ENCODE peak calls at places on chromosome 2, in nine cellular contexts. Q is kidney, X is adipocyte, D is heart right ventricle, J is esophagus muscularis mucosa, P is tibial artery, T is right cardiac atrium, L is OCI-LY7, F is small intestine. R is an unnamed sample.

GRCh38 chr2:16508061-16508851 is 157.4 kb downstream of the CYRIA start:
- DNase-seq in F (peak; percentile 47), P (no peak), Q (peak; percentile 78), J (no peak), T (peak; percentile 67), D (peak; percentile 52), X (no peak), L (no peak), R (no peak)

GRCh38 chr2:201021914-201022313 is 49.6 kb downstream of the HYCC2 start:
- DNase-seq in X (no peak), T (no peak), F (peak; percentile 48), J (no peak), P (no peak), D (no peak), L (no peak), Q (no peak), R (no peak)

GRCh38 chr2:216008387-216008786 is 5.0 kb downstream of the MREG start:
- DNase-seq in X (no peak), T (no peak), L (no peak), Q (no peak), D (no peak), P (no peak), F (no peak), J (no peak), R (no peak)

GRCh38 chr2:239405071-239405470 is 4.3 kb upstream of the HDAC4 start:
- DNase-seq in J (no peak), F (no peak), D (no peak), T (no peak), Q (no peak), X (no peak), L (no peak), P (no peak), R (no peak)

GRCh38 chr2:223076573-223076972 is 24.6 kb downstream of the KCNE4 start:
- DNase-seq in L (no peak), D (no peak), F (no peak), J (peak; percentile 68), T (no peak), P (no peak), Q (no peak), X (no peak), R (no peak)

GRCh38 chr2:120879401-120880295 is 144.0 kb downstream of the GLI2 start:
- DNase-seq in T (no peak), X (no peak), D (no peak), Q (no peak), P (peak; percentile 59), F (no peak), J (no peak), L (no peak), R (no peak)

GRCh38 chr2:188416367-188416766 is 124.7 kb downstream of the GULP1 start:
- DNase-seq in P (no peak), L (no peak), D (no peak), F (no peak), J (no peak), Q (no peak), T (no peak), X (no peak), R (no peak)

GRCh38 chr2:23901966-23902942 is 24.7 kb downstream of the ATAD2B start:
- DNase-seq in D (no peak), T (no peak), Q (no peak), J (no peak), F (no peak), X (peak; percentile 57), P (no peak), L (no peak), R (no peak)

GRCh38 chr2:176490061-176490861 is 221.0 kb downstream of the MTX2 start:
- DNase-seq in Q (peak; percentile 84), T (peak; percentile 87), X (no peak), D (peak; percentile 69), F (no peak), L (no peak), J (no peak), P (no peak), R (peak; percentile 54)

GRCh38 chr2:111167238-111168162 is 46.8 kb downstream of the BCL2L11 start:
- DNase-seq in X (no peak), L (peak; percentile 46), P (no peak), D (no peak), J (no peak), F (no peak), Q (no peak), T (no peak), R (no peak)

GRCh38 chr2:112712903-112713584 is 7.8 kb upstream of the NT5DC4 start:
- DNase-seq in F (no peak), D (no peak), J (no peak), X (peak; percentile 25), P (no peak), Q (no peak), L (no peak), T (no peak), R (no peak)

GRCh38 chr2:53095664-53096063 is 671.9 kb upstream of the CHAC2 start:
- DNase-seq in J (no peak), X (no peak), F (no peak), Q (no peak), L (no peak), D (no peak), T (no peak), P (no peak), R (no peak)

GRCh38 chr2:235850771-235851551 is 317.2 kb downstream of the GBX2 start:
- DNase-seq in J (no peak), D (no peak), L (no peak), Q (no peak), T (no peak), X (no peak), F (no peak), P (no peak), R (no peak)

GRCh38 chr2:235854276-235854675 is 313.9 kb downstream of the GBX2 start:
- DNase-seq in F (no peak), D (no peak), T (no peak), L (no peak), P (no peak), X (no peak), Q (no peak), J (no peak), R (no peak)

GRCh38 chr2:235850289-235850688 is 317.9 kb downstream of the GBX2 start:
- DNase-seq in L (no peak), P (no peak), D (no peak), T (no peak), J (no peak), X (no peak), Q (no peak), F (no peak), R (no peak)

GRCh38 chr2:235852528-235852920 is 315.7 kb downstream of the GBX2 start:
- DNase-seq in L (no peak), Q (no peak), P (no peak), J (no peak), D (no peak), X (no peak), T (no peak), F (no peak), R (no peak)

DNA sequence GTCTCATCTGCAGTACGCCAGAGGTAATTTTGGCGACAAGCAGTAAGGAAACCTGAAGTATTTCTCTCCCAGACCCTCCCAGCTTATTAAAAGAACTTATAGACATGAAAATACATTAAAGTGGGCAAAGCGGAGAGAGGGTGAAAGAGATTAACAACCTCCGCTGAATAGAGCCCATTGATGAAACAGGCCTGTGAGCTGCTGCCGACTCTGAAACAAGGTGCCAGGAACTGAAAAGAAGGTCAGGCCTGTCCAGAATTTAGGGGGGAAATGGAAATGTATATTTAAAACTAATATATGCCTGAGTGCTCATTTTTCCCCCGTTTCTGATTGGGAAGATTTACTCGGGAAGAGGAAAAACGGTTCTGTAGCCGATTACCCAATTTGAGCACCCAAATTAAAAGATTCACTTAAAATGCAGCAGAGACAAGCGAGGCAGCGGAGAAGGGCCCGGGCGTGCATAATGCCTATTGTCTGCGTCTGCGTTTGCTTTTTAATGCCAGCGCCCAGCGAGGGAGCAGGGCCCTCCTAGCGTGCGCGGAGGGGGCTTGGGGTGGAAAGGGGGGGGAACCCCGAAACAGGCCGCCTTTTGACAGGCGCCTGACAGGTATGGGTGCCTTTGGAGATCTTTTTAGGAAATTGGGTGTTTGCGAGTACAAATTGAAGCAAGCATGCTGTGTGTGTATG is 316.2 kb downstream of the GBX2 start:
- DNase-seq in L (no peak), J (no peak), X (no peak), Q (no peak), T (no peak), F (no peak), P (no peak), D (no peak), R (no peak)
- H3K4me1 ChIP-seq in L (no peaks in the 10 kb centered on the region), J (peaks cover 3% of the 10 kb centered on the region), X (no peaks in the 10 kb centered on the region), Q (no peaks in the 10 kb centered on the region), T (no peaks in the 10 kb centered on the region), F (no peaks in the 10 kb centered on the region), P (no peaks in the 10 kb centered on the region), D (no peaks in the 10 kb centered on the region), R (no peaks in the 10 kb centered on the region)

DNA sequence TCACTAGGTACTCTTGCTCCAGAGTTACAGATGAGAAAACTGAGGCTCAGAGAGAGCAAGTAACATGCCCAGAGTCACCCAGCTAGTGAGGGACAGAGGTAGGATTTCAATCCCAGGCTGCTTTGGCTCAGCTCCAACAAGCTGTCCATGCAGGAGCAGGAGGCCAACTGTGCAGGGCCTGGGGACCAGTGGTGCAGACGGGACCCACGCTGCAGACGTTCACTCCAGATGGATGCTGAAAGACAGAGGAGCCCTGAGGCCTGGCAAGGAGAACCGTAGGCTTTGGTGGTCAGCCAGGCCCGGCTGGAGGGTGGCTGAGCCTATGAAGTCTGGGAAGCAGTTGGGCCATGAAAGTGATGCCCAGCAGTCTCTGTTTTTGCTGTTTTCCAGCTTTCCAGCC is 102.6 kb downstream of the MCFD2 start:
- DNase-seq in P (peak; percentile 85), Q (peak; percentile 83), F (no peak), X (peak; percentile 44), D (peak; percentile 75), L (no peak), J (peak; percentile 92), T (peak; percentile 94), R (peak; percentile 73)
- H3K4me1 ChIP-seq in P (peaks cover 66% of the 10 kb centered on the region), Q (peaks cover 12% of the 10 kb centered on the region), F (no peaks in the 10 kb centered on the region), X (peaks cover 50% of the 10 kb centered on the region), D (peaks cover 55% of the 10 kb centered on the region), L (no peaks in the 10 kb centered on the region), J (peaks cover 72% of the 10 kb centered on the region), T (peaks cover 47% of the 10 kb centered on the region), R (peaks cover 33% of the 10 kb centered on the region)

DNA sequence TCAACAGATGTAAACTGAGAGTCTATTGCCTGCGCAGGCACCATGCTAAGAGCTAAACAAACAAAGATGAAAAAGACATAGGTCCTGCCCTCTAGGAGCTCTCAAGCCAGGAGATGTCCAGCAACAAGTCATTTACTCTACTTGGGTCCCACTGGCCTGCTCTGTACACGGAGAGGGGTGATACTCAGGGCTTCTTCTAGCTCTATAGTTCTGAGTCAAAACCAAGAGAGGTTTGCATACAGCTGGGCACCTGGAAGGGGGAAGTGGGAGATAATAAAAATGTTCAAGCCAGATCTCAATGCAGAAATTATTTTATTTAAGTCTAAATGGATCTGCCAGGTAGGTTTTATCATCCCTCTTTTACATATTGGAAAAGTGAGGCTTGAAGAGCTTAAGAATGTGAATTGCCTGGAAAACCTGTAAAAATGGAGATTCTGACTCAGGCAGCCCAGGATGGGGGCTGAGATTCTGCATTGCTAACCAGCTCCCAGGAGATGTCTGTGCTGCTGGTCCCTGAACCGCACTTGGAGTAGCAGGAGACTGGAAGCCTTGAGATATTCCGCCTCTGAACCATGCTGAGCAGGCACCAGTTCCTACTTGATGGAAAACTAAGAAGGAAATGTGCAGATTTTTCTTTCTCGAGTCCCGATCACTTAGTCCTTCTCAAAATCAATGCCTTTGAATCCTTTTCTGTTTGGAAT is 201.1 kb downstream of the PRKCE start:
- DNase-seq in D (no peak), J (no peak), Q (no peak), F (no peak), T (no peak), L (peak; percentile 20), X (no peak), P (no peak), R (no peak)
- H3K4me1 ChIP-seq in D (peaks cover 24% of the 10 kb centered on the region), J (peaks cover 54% of the 10 kb centered on the region), Q (no peaks in the 10 kb centered on the region), F (no peaks in the 10 kb centered on the region), T (peaks cover 2% of the 10 kb centered on the region), L (peaks cover 11% of the 10 kb centered on the region), X (peaks cover 48% of the 10 kb centered on the region), P (no peaks in the 10 kb centered on the region), R (no peaks in the 10 kb centered on the region)

GRCh38 chr2:70469435-70469834 is 84.2 kb downstream of the TGFA start:
- DNase-seq in P (no peak), J (no peak), F (no peak), L (no peak), T (no peak), X (no peak), D (no peak), Q (no peak), R (no peak)
- H3K4me1 ChIP-seq in P (no peaks in the 10 kb centered on the region), J (no peaks in the 10 kb centered on the region), F (no peaks in the 10 kb centered on the region), L (no peaks in the 10 kb centered on the region), T (peaks cover 4% of the 10 kb centered on the region), X (no peaks in the 10 kb centered on the region), D (no peaks in the 10 kb centered on the region), Q (peaks cover under 1% of the 10 kb centered on the region), R (no peaks in the 10 kb centered on the region)

R was measured in uterus.